ENCODE peak calls at places on chromosomes 4 and X, in nine cellular contexts. A is H9; G is mesendoderm; T is hepatocyte; J is adrenal gland; Q is CD4-positive, alpha-beta T cell; P is CD8-positive, alpha-beta memory T cell; X is foreskin keratinocyte; W is naive thymus-derived CD4-positive, alpha-beta T cell. U is an unnamed sample.
A peak's percentile ranks its signal among the peaks of the same experiment; 100 is the strongest.

GRCh38 chr4:154084864-154085263 is 296.0 kb upstream of the SFRP2 start:
- DNase-seq in G (no peak), X (no peak), A (no peak), Q (no peak), P (no peak), J (no peak), T (no peak), W (no peak), U (no peak)

GRCh38 chr4:15457401-15458201 is 12.1 kb upstream of the CC2D2A start:
- DNase-seq in T (peak; percentile 70), P (no peak), W (peak; percentile 62), G (peak; percentile 59), Q (no peak), A (no peak), J (no peak), X (no peak), U (peak; percentile 44)

GRCh38 chrX:47637546-47638195 is 7.9 kb upstream of the CFP start:
- DNase-seq in W (peak; percentile 48), X (no peak), G (peak; percentile 78), T (no peak), P (no peak), Q (peak; percentile 28), A (peak; percentile 91), J (peak; percentile 32), U (no peak)

GRCh38 chrX:150408007-150408406 is 44.9 kb downstream of the MAMLD1 start:
- DNase-seq in A (no peak), J (no peak), Q (no peak), T (no peak), X (no peak), P (no peak), G (no peak), W (no peak), U (no peak)

GRCh38 chrX:19514791-19515614 is at the start of gene MAP3K15:
- DNase-seq in T (peak; percentile 39), A (peak; percentile 50), P (no peak), X (no peak), W (no peak), J (peak; percentile 58), G (peak; percentile 53), Q (no peak), U (peak; percentile 1)

GRCh38 chr4:1092026-1092982 is 21.1 kb downstream of the RNF212 start:
- DNase-seq in W (no peak), G (no peak), T (no peak), X (no peak), P (no peak), J (no peak), Q (no peak), A (peak; percentile 56), U (no peak)

GRCh38 chr4:122588453-122589238 is 32.2 kb downstream of the IL21 start:
- DNase-seq in J (no peak), T (no peak), X (peak; percentile 20), P (no peak), W (no peak), Q (no peak), G (no peak), A (no peak), U (no peak)

GRCh38 chr4:115323106-115323684 is 209.8 kb upstream of the NDST4 start:
- DNase-seq in T (peak; percentile 4), Q (no peak), W (no peak), J (no peak), P (no peak), G (no peak), A (no peak), X (no peak), U (no peak)

GRCh38 chr4:2356123-2357069 is 62.0 kb downstream of the ZFYVE28 start:
- DNase-seq in X (no peak), J (peak; percentile 43), P (no peak), A (no peak), Q (no peak), W (no peak), T (no peak), G (no peak), U (no peak)

GRCh38 chr4:144650311-144650820 is 4.4 kb downstream of the HHIP start:
- DNase-seq in X (no peak), T (no peak), P (no peak), G (no peak), W (no peak), Q (no peak), J (no peak), A (no peak), U (no peak)

GRCh38 chr4:144647095-144647959 is 1.4 kb downstream of the HHIP start:
- DNase-seq in J (no peak), X (peak; percentile 27), P (no peak), G (peak; percentile 48), T (peak; percentile 25), A (peak; percentile 32), W (peak; percentile 22), Q (no peak), U (no peak)

GRCh38 chr4:144648042-144648441 is 2.1 kb downstream of the HHIP start:
- DNase-seq in X (no peak), T (no peak), W (no peak), G (no peak), Q (no peak), A (no peak), P (no peak), J (no peak), U (no peak)

GRCh38 chr4:144646523-144647094 is 653 bp downstream of the HHIP start:
- DNase-seq in J (no peak), W (no peak), Q (no peak), T (peak; percentile 47), A (peak; percentile 38), G (peak; percentile 38), P (no peak), X (no peak), U (no peak)

DNA sequence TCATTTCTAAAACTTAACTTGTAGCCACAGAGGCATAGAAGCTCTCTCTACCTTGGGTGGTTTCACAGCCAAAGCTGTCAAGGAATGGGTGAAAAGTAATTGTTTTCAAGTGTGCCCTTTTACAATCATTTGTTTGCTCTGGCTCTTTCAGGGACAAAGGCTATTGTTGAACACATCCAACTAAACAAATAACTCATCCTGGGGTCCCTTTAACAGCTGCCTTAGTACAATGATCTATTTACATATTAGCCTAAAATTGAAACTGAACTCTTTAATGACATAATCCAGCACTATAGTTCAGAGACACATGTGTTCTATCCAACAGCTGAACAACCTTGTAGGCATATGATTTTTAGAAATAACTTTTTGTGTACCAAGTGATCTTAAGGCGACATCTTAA is 3.7 kb downstream of the HHIP start:
- DNase-seq in P (no peak), W (no peak), Q (no peak), X (no peak), A (no peak), G (peak; percentile 58), J (no peak), T (no peak), U (no peak)
- H3K27me3 ChIP-seq in P (no peaks in the 10 kb centered on the region), W (peaks cover 10% of the 10 kb centered on the region), Q (peaks cover 43% of the 10 kb centered on the region), X (peaks cover 35% of the 10 kb centered on the region), A (peaks cover 33% of the 10 kb centered on the region), G (peaks cover 13% of the 10 kb centered on the region), J (peaks cover 24% of the 10 kb centered on the region), T (peaks cover 35% of the 10 kb centered on the region), U (peaks cover 7% of the 10 kb centered on the region)

DNA sequence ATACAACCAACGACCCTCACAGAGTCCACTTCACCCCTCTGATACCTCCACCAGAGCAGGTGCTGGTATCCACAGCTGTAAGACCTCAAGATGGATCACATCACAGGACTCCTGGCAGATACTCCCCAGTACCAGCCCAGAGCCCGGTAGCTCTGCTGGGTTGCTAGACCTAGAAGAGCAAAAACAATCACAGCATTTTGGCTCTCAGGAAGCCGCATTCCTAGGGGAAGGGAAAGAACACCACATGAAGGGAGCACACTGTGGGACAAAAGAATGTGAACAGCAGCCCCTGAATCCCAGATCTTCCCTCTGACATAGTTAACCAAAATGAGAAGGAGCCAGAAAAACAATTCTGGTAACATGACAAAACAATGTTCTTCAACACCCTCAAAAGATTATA is 303.1 kb upstream of the GRIA3 start:
- DNase-seq in T (no peak), G (peak; percentile 25), J (no peak), W (no peak), A (peak; percentile 26), X (no peak), P (no peak), Q (no peak), U (no peak)
- H3K27me3 ChIP-seq in T (no peaks in the 10 kb centered on the region), G (no peaks in the 10 kb centered on the region), J (peaks cover 5% of the 10 kb centered on the region), W (no peaks in the 10 kb centered on the region), A (no peaks in the 10 kb centered on the region), X (no peaks in the 10 kb centered on the region), P (no peaks in the 10 kb centered on the region), Q (no peaks in the 10 kb centered on the region), U (no peaks in the 10 kb centered on the region)

DNA sequence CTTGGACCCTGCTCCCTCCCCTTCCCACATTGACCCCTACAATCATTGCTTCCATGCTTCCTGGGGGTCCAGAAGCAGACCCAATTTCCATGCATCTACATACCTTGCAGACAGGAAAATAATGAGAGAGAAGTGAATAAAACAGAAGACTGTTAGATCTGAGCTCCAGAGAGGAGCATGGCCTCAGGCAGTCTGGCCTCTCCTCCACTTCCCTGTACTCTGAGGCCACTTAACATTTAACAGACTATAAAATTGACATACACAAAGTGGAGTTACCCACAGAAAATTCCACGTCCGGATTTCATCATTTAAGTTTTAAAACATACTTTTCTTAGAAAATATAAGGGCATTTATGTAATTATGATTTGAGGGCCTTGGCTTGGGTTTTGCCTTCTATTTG is 2.1 kb upstream of the PRSS12 start:
- DNase-seq in T (no peak), G (no peak), A (no peak), P (no peak), W (no peak), X (no peak), J (no peak), Q (no peak), U (no peak)
- H3K27me3 ChIP-seq in T (peaks cover 21% of the 10 kb centered on the region), G (no peaks in the 10 kb centered on the region), A (peaks cover 4% of the 10 kb centered on the region), P (peaks cover 21% of the 10 kb centered on the region), W (peaks cover 11% of the 10 kb centered on the region), X (no peaks in the 10 kb centered on the region), J (peaks cover 44% of the 10 kb centered on the region), Q (peaks cover 80% of the 10 kb centered on the region), U (peaks cover 7% of the 10 kb centered on the region)

GRCh38 chr4:84502955-84503373 is 3.9 kb upstream of the NKX6-1 start:
- DNase-seq in P (no peak), W (no peak), T (no peak), Q (no peak), J (no peak), X (no peak), G (no peak), A (no peak), U (no peak)

GRCh38 chr4:84500386-84501196 is 1.5 kb upstream of the NKX6-1 start:
- DNase-seq in W (no peak), J (no peak), P (no peak), G (no peak), Q (no peak), X (no peak), A (no peak), T (no peak), U (no peak)

GRCh38 chr4:84501721-84502267 is 2.7 kb upstream of the NKX6-1 start:
- DNase-seq in G (no peak), A (peak; percentile 59), J (no peak), T (no peak), P (no peak), X (no peak), W (no peak), Q (no peak), U (no peak)

GRCh38 chr4:84502333-84502954 is 3.4 kb upstream of the NKX6-1 start:
- DNase-seq in X (no peak), Q (no peak), A (no peak), T (no peak), W (no peak), J (no peak), G (no peak), P (no peak), U (no peak)

GRCh38 chr4:84501197-84501492 is 2.1 kb upstream of the NKX6-1 start:
- DNase-seq in X (no peak), A (peak; percentile 54), W (no peak), P (no peak), T (no peak), G (no peak), J (no peak), Q (no peak), U (no peak)
- H3K27me3 ChIP-seq in X (peaks cover 99% of the 10 kb centered on the region), A (peaks cover 67% of the 10 kb centered on the region), W (peaks cover 56% of the 10 kb centered on the region), P (peaks cover 61% of the 10 kb centered on the region), T (peaks cover 91% of the 10 kb centered on the region), G (peaks cover 64% of the 10 kb centered on the region), J (peaks cover 92% of the 10 kb centered on the region), Q (peaks cover 93% of the 10 kb centered on the region), U (peaks cover 10% of the 10 kb centered on the region)

GRCh38 chr4:8644966-8645752 is 52.6 kb downstream of the CPZ start:
- DNase-seq in A (peak; percentile 17), Q (no peak), T (no peak), P (no peak), J (no peak), G (no peak), W (no peak), X (no peak), U (no peak)
- H3K27me3 ChIP-seq in A (no peaks in the 10 kb centered on the region), Q (no peaks in the 10 kb centered on the region), T (no peaks in the 10 kb centered on the region), P (no peaks in the 10 kb centered on the region), J (no peaks in the 10 kb centered on the region), G (no peaks in the 10 kb centered on the region), W (no peaks in the 10 kb centered on the region), X (no peaks in the 10 kb centered on the region), U (no peaks in the 10 kb centered on the region)

U was measured in small intestine.